ENCODE peak calls at places on chromosomes 2 and 18, in six cellular contexts. A is RPMI7951, S is caudate nucleus, P is hippocampal formation, C is ACHN, Z is glomerular endothelial cell. B is an unnamed sample.

GRCh38 chr2:102021776-102022175 is 30.0 kb downstream of the IL1R2 start:
- DNase-seq in A (peak), S (no peak), P (no peak), C (no peak), Z (no peak), B (no peak)

GRCh38 chr2:199336546-199336945 is 121.2 kb downstream of the SATB2 start:
- DNase-seq in A (no peak), S (no peak), P (no peak), C (no peak), Z (no peak), B (no peak)

GRCh38 chr18:36594621-36595020 is 234.2 kb downstream of the TPGS2 start:
- DNase-seq in A (no peak), S (no peak), P (no peak), C (no peak), Z (no peak), B (no peak)

GRCh38 chr18:58054041-58054733 is 10.2 kb downstream of the NEDD4L start:
- DNase-seq in A (peak), S (no peak), P (no peak), C (peak), Z (no peak), B (no peak)

GRCh38 chr2:45808294-45808693 is 156.8 kb downstream of the PRKCE start:
- DNase-seq in A (no peak), S (no peak), P (no peak), C (no peak), Z (no peak), B (no peak)

GRCh38 chr2:223674998-223675609 is 72.9 kb upstream of the SCG2 start:
- DNase-seq in A (peak), S (no peak), P (no peak), C (peak), Z (peak), B (no peak)

GRCh38 chr2:8259841-8260178 is 422.0 kb upstream of the ID2 start:
- DNase-seq in A (no peak), S (no peak), P (no peak), C (no peak), Z (no peak), B (peak)

GRCh38 chr2:180077295-180077906 is 70.3 kb upstream of the CWC22 start:
- DNase-seq in A (peak), S (no peak), P (no peak), C (peak), Z (no peak), B (no peak)

GRCh38 chr2:3285901-3286645 is 91.5 kb downstream of the EIPR1 start:
- DNase-seq in A (no peak), S (no peak), P (no peak), C (no peak), Z (no peak), B (no peak)

GRCh38 chr18:51537487-51537886 is 340.0 kb upstream of the MEX3C start:
- DNase-seq in A (peak), S (no peak), P (peak), C (no peak), Z (no peak), B (peak)

GRCh38 chr18:7688580-7688979 is 121.5 kb downstream of the PTPRM start:
- DNase-seq in A (no peak), S (no peak), P (no peak), C (no peak), Z (no peak), B (no peak)

B was measured in posterior cingulate gyrus.